ENCODE peak calls at places on chromosomes 6 and 20, in nine cellular contexts. F is naive thymus-derived CD4-positive, alpha-beta T cell; M is cardiac muscle cell; N is sigmoid colon; G is osteoblast; E is HCT116; J is GM23248; B is PC-3; L is effector memory CD4-positive, alpha-beta T cell. U is an unnamed sample.
A peak's percentile ranks its signal among the peaks of the same experiment; 100 is the strongest.

GRCh38 chr20:48128436-48128835 is 343.2 kb upstream of the SULF2 start:
- DNase-seq in B (peak; percentile 52), L (no peak), G (no peak), F (no peak), E (no peak), J (peak; percentile 30), N (peak; percentile 18), M (no peak), U (no peak)

GRCh38 chr6:157059781-157060180 is 263.5 kb downstream of the TMEM242 start:
- DNase-seq in G (no peak), F (no peak), E (no peak), N (no peak), L (no peak), M (no peak), J (peak; percentile 26), B (no peak), U (no peak)

GRCh38 chr20:43983359-43983758 is 68.7 kb downstream of the TOX2 start:
- DNase-seq in J (no peak), F (no peak), M (no peak), L (peak; percentile 7), B (peak; percentile 19), E (no peak), G (no peak), N (no peak), U (no peak)

GRCh38 chr6:3406362-3406809 is 50.5 kb downstream of the SLC22A23 start:
- DNase-seq in F (no peak), L (no peak), B (no peak), E (no peak), M (no peak), N (peak; percentile 53), G (no peak), J (no peak), U (no peak)

GRCh38 chr20:40689943-40690835 is 1.2 kb upstream of the MAFB start:
- DNase-seq in N (peak; percentile 95), M (peak; percentile 93), L (peak; percentile 10), B (peak; percentile 75), E (peak; percentile 51), F (peak; percentile 23), G (peak; percentile 99), J (peak; percentile 97), U (no peak)

GRCh38 chr20:21503345-21503744 is 10.5 kb downstream of the NKX2-2 start:
- DNase-seq in N (no peak), G (peak; percentile 96), M (no peak), J (peak; percentile 60), F (no peak), E (no peak), B (peak; percentile 11), L (no peak), U (no peak)

GRCh38 chr20:945841-946240 is 29.7 kb upstream of the ANGPT4 start:
- DNase-seq in F (no peak), E (no peak), M (no peak), L (no peak), G (no peak), N (no peak), J (no peak), B (no peak), U (no peak)

GRCh38 chr6:158942349-158942748 is 57.7 kb downstream of the RSPH3 start:
- DNase-seq in L (no peak), G (no peak), J (no peak), F (no peak), M (no peak), E (no peak), B (no peak), N (no peak), U (no peak)

GRCh38 chr6:169906004-169906740 is 154.8 kb downstream of the ERMARD start:
- DNase-seq in B (no peak), M (no peak), F (no peak), E (no peak), J (no peak), N (peak; percentile 18), L (no peak), G (peak; percentile 52), U (no peak)

GRCh38 chr6:169908403-169908933 is 157.0 kb downstream of the ERMARD start:
- DNase-seq in B (no peak), M (no peak), E (no peak), L (no peak), N (no peak), J (no peak), G (peak; percentile 81), F (no peak), U (no peak)

GRCh38 chr6:169907419-169908115 is 156.1 kb downstream of the ERMARD start:
- DNase-seq in E (no peak), G (peak; percentile 52), J (no peak), F (no peak), L (no peak), B (no peak), N (no peak), M (no peak), U (no peak)

GRCh38 chr6:169905041-169905807 is 153.8 kb downstream of the ERMARD start:
- DNase-seq in M (no peak), L (no peak), G (peak; percentile 76), N (peak; percentile 29), B (peak; percentile 48), F (no peak), J (peak; percentile 60), E (no peak), U (no peak)

GRCh38 chr6:169906741-169907418 is 155.5 kb downstream of the ERMARD start:
- DNase-seq in G (peak; percentile 37), E (no peak), L (no peak), J (no peak), B (no peak), N (peak; percentile 57), F (no peak), M (no peak), U (no peak)
- H3K4me1 ChIP-seq in G (no peaks in the 10 kb centered on the region), E (no peaks in the 10 kb centered on the region), L (no peaks in the 10 kb centered on the region), J (no peaks in the 10 kb centered on the region), B (peaks cover 5% of the 10 kb centered on the region), N (no peaks in the 10 kb centered on the region), F (no peaks in the 10 kb centered on the region), M (no peaks in the 10 kb centered on the region), U (no peaks in the 10 kb centered on the region)

GRCh38 chr20:59603727-59604608 is at the start of gene PHACTR3:
- DNase-seq in N (no peak), J (no peak), F (no peak), G (no peak), B (no peak), M (no peak), E (no peak), L (no peak), U (no peak)

GRCh38 chr20:59604770-59605665 is 678 bp downstream of the PHACTR3 start:
- DNase-seq in L (no peak), B (no peak), F (no peak), N (no peak), M (no peak), E (no peak), J (peak; percentile 15), G (no peak), U (no peak)

GRCh38 chr20:59608396-59608795 is 4.1 kb downstream of the PHACTR3 start:
- DNase-seq in M (no peak), J (no peak), G (no peak), B (no peak), N (no peak), F (no peak), E (no peak), L (no peak), U (no peak)

GRCh38 chr20:59606566-59606965 is 2.2 kb downstream of the PHACTR3 start:
- DNase-seq in N (no peak), B (no peak), J (no peak), F (no peak), L (no peak), M (no peak), E (no peak), G (no peak), U (no peak)

DNA sequence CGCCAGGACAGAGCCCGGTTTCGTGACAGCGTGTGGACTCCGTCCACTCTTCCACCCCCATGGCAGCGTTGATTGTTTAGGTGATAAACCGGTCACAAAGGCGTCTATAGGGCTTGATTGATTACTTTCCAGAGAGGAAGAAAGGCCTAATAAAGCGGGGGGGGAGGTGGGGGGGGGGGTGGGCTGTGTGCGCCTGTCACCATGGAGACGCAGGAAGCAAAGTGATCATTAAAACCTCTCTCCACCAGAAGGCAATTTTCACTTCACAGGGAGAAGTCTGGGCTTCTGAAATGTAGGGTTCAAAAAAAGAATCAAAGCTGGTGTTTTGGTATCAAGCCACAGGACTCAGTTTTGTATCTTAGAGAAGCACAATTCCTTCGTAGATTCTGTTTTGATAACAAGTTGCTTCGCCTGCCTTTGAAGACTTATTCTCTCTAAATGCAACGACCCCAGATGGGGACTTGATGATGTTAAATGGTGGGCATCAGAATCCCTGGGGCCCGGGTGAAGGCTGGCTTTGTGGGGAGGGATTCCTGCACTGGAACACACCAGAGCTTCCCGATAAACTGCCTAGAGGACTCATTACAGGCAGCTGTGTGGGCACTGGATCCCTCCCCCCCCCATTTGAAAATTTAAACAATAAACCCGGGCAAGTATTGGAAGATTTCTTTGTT is 1.5 kb downstream of the PHACTR3 start:
- DNase-seq in L (no peak), F (no peak), G (no peak), M (no peak), N (no peak), B (no peak), E (no peak), J (no peak), U (no peak)
- H3K27ac ChIP-seq in L (no peak overlapping the region), F (no peak overlapping the region), G (no peak overlapping the region), M (no peak overlapping the region), N (no peak overlapping the region), B (no peak overlapping the region), E (no peak overlapping the region), J (no peak overlapping the region), U (no peak overlapping the region)

GRCh38 chr20:62011403-62011791 is 54.3 kb downstream of the TAF4 start:
- DNase-seq in B (no peak), E (no peak), M (no peak), G (peak; percentile 84), J (peak; percentile 24), L (no peak), F (no peak), N (no peak), U (no peak)
- H3K36me3 ChIP-seq in B (peaks cover 15% of the 10 kb centered on the region), E (peaks cover 23% of the 10 kb centered on the region), M (peaks cover 7% of the 10 kb centered on the region), G (peaks cover 16% of the 10 kb centered on the region), J (peaks cover 6% of the 10 kb centered on the region), L (peaks cover 45% of the 10 kb centered on the region), F (peaks cover 4% of the 10 kb centered on the region), N (peaks cover 73% of the 10 kb centered on the region), U (peaks cover 23% of the 10 kb centered on the region)

GRCh38 chr20:52926505-52926904 is 45.7 kb upstream of the TSHZ2 start:
- DNase-seq in B (no peak), N (no peak), J (peak; percentile 36), F (no peak), L (no peak), G (no peak), M (no peak), E (no peak), U (no peak)

GRCh38 chr20:52921300-52921699 is 50.9 kb upstream of the TSHZ2 start:
- DNase-seq in L (no peak), J (no peak), B (no peak), F (no peak), N (no peak), M (no peak), G (no peak), E (no peak), U (no peak)

GRCh38 chr20:52923123-52923543 is 49.0 kb upstream of the TSHZ2 start:
- DNase-seq in F (no peak), L (no peak), B (peak; percentile 53), J (peak; percentile 99), G (no peak), N (no peak), M (no peak), E (no peak), U (no peak)

DNA sequence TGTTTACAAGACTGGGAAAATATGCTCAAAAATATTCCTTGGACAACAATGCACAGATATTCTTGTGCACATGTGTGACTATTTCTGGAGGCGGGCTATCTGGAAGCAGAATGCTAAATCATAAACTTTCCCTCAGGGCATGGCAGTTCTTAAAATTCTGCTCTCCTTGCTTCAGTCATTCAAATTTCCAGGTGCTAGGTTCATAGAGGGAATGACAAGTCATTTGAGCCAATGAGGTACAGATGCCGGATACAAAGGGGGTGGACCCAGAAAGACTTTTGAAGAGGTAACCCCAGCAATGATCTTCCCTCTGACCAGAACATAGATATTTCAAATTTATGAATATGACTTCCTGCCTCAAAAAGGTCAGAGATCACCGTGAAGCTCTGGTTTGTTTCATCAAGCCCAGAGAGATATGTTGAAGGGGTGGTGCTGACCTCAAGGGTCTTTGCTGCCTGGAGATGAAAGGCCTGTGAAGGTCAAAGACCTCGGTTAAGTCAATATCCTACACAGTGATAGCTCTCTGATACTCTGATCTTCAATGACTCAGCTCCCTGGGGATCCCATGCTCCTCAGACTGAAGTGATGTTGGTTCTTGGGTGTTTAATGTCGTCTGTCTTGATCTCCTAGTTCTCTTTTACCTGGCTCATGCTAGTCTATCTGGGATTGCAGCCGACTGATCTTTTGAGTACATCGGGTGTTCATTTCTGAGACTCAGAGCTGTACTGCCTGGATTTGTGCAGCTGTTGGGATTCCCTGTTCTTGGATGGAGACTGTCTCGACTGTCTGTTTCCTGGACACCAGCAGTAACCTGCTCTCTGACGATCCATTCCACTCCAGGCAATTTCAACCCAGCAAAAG is 47.5 kb upstream of the TSHZ2 start:
- DNase-seq in J (peak; percentile 51), B (no peak), G (no peak), F (no peak), N (no peak), L (no peak), E (no peak), M (no peak), U (no peak)
- H3K4me1 ChIP-seq in J (peaks cover 27% of the 10 kb centered on the region), B (no peaks in the 10 kb centered on the region), G (no peaks in the 10 kb centered on the region), F (no peaks in the 10 kb centered on the region), N (no peaks in the 10 kb centered on the region), L (no peaks in the 10 kb centered on the region), E (no peaks in the 10 kb centered on the region), M (no peaks in the 10 kb centered on the region), U (no peaks in the 10 kb centered on the region)

U was measured in iPS DF 6.9.